ENCODE peak calls at places on chromosomes 4 and X, in four cellular contexts. One of them, this sample, is unnamed.

GRCh38 chrX:33970028-33970932 is 161.8 kb downstream of the FAM47A start:
- DNase-seq in HepG2: no peak
- DNase-seq in GM12878: no peak
- DNase-seq in H1: no peak
- DNase-seq in this sample: no peak

GRCh38 chrX:53320543-53321215 is 39.3 kb upstream of the IQSEC2 start:
- DNase-seq in HepG2: no peak
- DNase-seq in GM12878: no peak
- DNase-seq in H1: no peak
- DNase-seq in this sample: no peak

GRCh38 chrX:72100051-72100755 is 31.5 kb downstream of the RTL5 start:
- DNase-seq in HepG2: no peak
- DNase-seq in GM12878: no peak
- DNase-seq in H1: no peak
- DNase-seq in this sample: no peak

GRCh38 chrX:9829308-9830267 is 43.4 kb downstream of the SHROOM2 start:
- DNase-seq in HepG2: no peak
- DNase-seq in GM12878: peak
- DNase-seq in H1: no peak
- DNase-seq in this sample: no peak

GRCh38 chr4:183594823-183595222 is 64.2 kb downstream of the RWDD4 start:
- DNase-seq in HepG2: no peak
- DNase-seq in GM12878: no peak
- DNase-seq in H1: no peak
- DNase-seq in this sample: no peak

GRCh38 chr4:152352215-152352614 is 183.7 kb downstream of the FBXW7 start:
- DNase-seq in HepG2: no peak
- DNase-seq in GM12878: no peak
- DNase-seq in H1: no peak
- DNase-seq in this sample: no peak

GRCh38 chrX:13110427-13111324 is 66.3 kb upstream of the FAM9C start:
- DNase-seq in HepG2: no peak
- DNase-seq in GM12878: no peak
- DNase-seq in H1: no peak
- DNase-seq in this sample: no peak

GRCh38 chrX:123454712-123455431 is 270.8 kb downstream of the GRIA3 start:
- DNase-seq in HepG2: no peak
- DNase-seq in GM12878: no peak
- DNase-seq in H1: no peak
- DNase-seq in this sample: peak

GRCh38 chr4:907691-908437 is 24.3 kb downstream of the GAK start:
- DNase-seq in HepG2: no peak
- DNase-seq in GM12878: no peak
- DNase-seq in H1: no peak
- DNase-seq in this sample: no peak

GRCh38 chrX:147899715-147900114 is 12.0 kb upstream of the FMR1 start:
- DNase-seq in HepG2: no peak
- DNase-seq in GM12878: no peak
- DNase-seq in H1: no peak
- DNase-seq in this sample: no peak

GRCh38 chr4:2095236-2096072 is 36.3 kb downstream of the NAT8L start:
- DNase-seq in HepG2: no peak
- DNase-seq in GM12878: no peak
- DNase-seq in H1: no peak
- DNase-seq in this sample: no peak

GRCh38 chrX:140710710-140711109 is 1.2 kb downstream of the LINC00632 start:
- DNase-seq in HepG2: no peak
- DNase-seq in GM12878: no peak
- DNase-seq in H1: no peak
- DNase-seq in this sample: no peak

GRCh38 chr4:2172627-2173231 is 69.2 kb downstream of the HAUS3 start:
- DNase-seq in HepG2: peak
- DNase-seq in GM12878: no peak
- DNase-seq in H1: no peak
- DNase-seq in this sample: no peak

GRCh38 chr4:25769251-25769650 is 93.5 kb downstream of the SEL1L3 start:
- DNase-seq in HepG2: no peak
- DNase-seq in GM12878: no peak
- DNase-seq in H1: no peak
- DNase-seq in this sample: no peak

GRCh38 chrX:41921492-41922124 is 1.7 kb downstream of the CASK start:
- DNase-seq in HepG2: peak
- DNase-seq in GM12878: peak
- DNase-seq in H1: no peak
- DNase-seq in this sample: no peak

GRCh38 chrX:41922125-41922521 is 1.2 kb downstream of the CASK start:
- DNase-seq in HepG2: no peak
- DNase-seq in GM12878: no peak
- DNase-seq in H1: no peak
- DNase-seq in this sample: no peak

GRCh38 chrX:41923257-41923924 is at the start of gene CASK:
- DNase-seq in HepG2: peak
- DNase-seq in GM12878: peak
- DNase-seq in H1: peak
- DNase-seq in this sample: peak

GRCh38 chrX:41923925-41924693 is 755 bp upstream of the CASK start:
- DNase-seq in HepG2: no peak
- DNase-seq in GM12878: no peak
- DNase-seq in H1: no peak
- DNase-seq in this sample: peak

DNA sequence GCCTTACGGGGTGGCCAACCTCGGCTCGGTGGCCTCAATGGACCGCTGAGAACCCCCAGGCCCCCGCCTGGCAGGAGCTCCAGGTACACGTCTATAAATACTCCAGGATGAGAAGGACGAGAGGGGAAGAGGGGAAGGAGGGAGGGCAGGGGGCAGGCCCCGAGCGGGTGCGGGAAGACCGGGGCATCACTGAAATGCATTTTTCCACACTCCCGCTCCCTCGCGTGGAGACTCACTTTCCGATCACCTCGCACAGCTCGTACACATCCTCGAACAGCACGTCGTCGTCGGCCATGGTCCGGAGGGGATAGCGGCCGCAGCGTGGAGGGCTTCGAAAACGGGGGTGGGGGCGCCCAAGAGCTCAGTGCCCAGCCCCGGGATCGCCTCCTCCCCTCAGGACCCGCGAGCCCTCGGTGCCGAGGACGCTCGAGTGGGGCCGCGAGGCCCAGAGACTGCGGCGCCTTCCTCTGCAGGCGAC is 621 bp downstream of the CASK start:
- DNase-seq in HepG2: no peak
- DNase-seq in GM12878: no peak
- DNase-seq in H1: peak
- DNase-seq in this sample: peak
- TF ChIP-seq HDAC6 in HepG2: no peak
- TF ChIP-seq HDAC6 in GM12878: no peak
- TF ChIP-seq HDAC6 in H1: no peak
- TF ChIP-seq HDAC6 in this sample: no peak

GRCh38 chr4:39295784-39296183 is 70.4 kb downstream of the RFC1 start:
- DNase-seq in HepG2: no peak
- DNase-seq in GM12878: no peak
- DNase-seq in H1: no peak
- DNase-seq in this sample: no peak
- TF ChIP-seq HDAC6 in HepG2: no peak
- TF ChIP-seq HDAC6 in GM12878: no peak
- TF ChIP-seq HDAC6 in H1: no peak
- TF ChIP-seq HDAC6 in this sample: no peak

GRCh38 chr4:108160741-108161352 is 7.9 kb downstream of the LEF1 start:
- DNase-seq in HepG2: no peak
- DNase-seq in GM12878: no peak
- DNase-seq in H1: no peak
- DNase-seq in this sample: no peak
- TF ChIP-seq HDAC6 in HepG2: no peak
- TF ChIP-seq HDAC6 in GM12878: no peak
- TF ChIP-seq HDAC6 in H1: no peak
- TF ChIP-seq HDAC6 in this sample: no peak

GRCh38 chr4:87278335-87278794 is 44.3 kb downstream of the HSD17B13 start:
- DNase-seq in HepG2: peak
- DNase-seq in GM12878: no peak
- DNase-seq in H1: no peak
- DNase-seq in this sample: no peak
- TF ChIP-seq HDAC6 in HepG2: no peak
- TF ChIP-seq HDAC6 in GM12878: no peak
- TF ChIP-seq HDAC6 in H1: no peak
- TF ChIP-seq HDAC6 in this sample: no peak